ENCODE peak calls at places on chromosomes 2 and 18, in five cellular contexts. L is GM12891; D is CD4-positive, alpha-beta T cell; A is Caki2; M is transverse colon. P is an unnamed sample.
A peak's percentile ranks its signal among the peaks of the same experiment; 100 is the strongest.

GRCh38 chr2:238286987-238287386 is 1.4 kb downstream of the PER2 start:
- DNase-seq in L (no peak), D (no peak), A (no peak), M (no peak), P (peak; percentile 43)

GRCh38 chr2:96869281-96869823 is 528 bp downstream of the SEMA4C start:
- DNase-seq in L (no peak), D (no peak), A (peak; percentile 61), M (peak; percentile 72), P (peak; percentile 51)

GRCh38 chr2:168155036-168155435 is 92.4 kb downstream of the STK39 start:
- DNase-seq in L (no peak), D (no peak), A (no peak), M (no peak), P (no peak)

GRCh38 chr2:87403893-87404175 is 344.1 kb upstream of the PLGLB2 start:
- DNase-seq in L (no peak), D (no peak), A (no peak), M (no peak), P (no peak)

GRCh38 chr2:225462945-225463344 is 63.4 kb downstream of the NYAP2 start:
- DNase-seq in L (no peak), D (no peak), A (no peak), M (no peak), P (no peak)

GRCh38 chr18:11119962-11120361 is 29.4 kb downstream of the PIEZO2 start:
- DNase-seq in L (no peak), D (no peak), A (peak; percentile 56), M (no peak), P (no peak)

GRCh38 chr2:3172265-3172935 is 205.2 kb downstream of the EIPR1 start:
- DNase-seq in L (no peak), D (no peak), A (no peak), M (no peak), P (no peak)

GRCh38 chr2:28801726-28802125 is 8.9 kb upstream of the SPDYA start:
- DNase-seq in L (no peak), D (no peak), A (no peak), M (no peak), P (no peak)

GRCh38 chr2:85990084-85990483 is 101.3 kb upstream of the ST3GAL5 start:
- DNase-seq in L (no peak), D (no peak), A (no peak), M (no peak), P (no peak)

GRCh38 chr2:121072784-121073183 is 212.2 kb downstream of the TFCP2L1 start:
- DNase-seq in L (no peak), D (no peak), A (no peak), M (no peak), P (no peak)

GRCh38 chr2:162118166-162119031 is 33.6 kb downstream of the GCG start:
- DNase-seq in L (no peak), D (no peak), A (no peak), M (no peak), P (no peak)

GRCh38 chr18:25517881-25518715 is 166.1 kb upstream of the ZNF521 start:
- DNase-seq in L (no peak), D (no peak), A (no peak), M (no peak), P (no peak)

GRCh38 chr2:156452971-156453370 is 16.8 kb downstream of the GPD2 start:
- DNase-seq in L (no peak), D (no peak), A (no peak), M (no peak), P (no peak)